ENCODE peak calls at places on chromosomes 7 and 10, in ten cellular contexts. Q, U, S, K, P, X, R, L, V and W are unnamed samples.

GRCh38 chr10:17428616-17429097 is 25.7 kb downstream of the ST8SIA6 start:
- DNase-seq in Q (no peak), R (no peak), V (no peak), P (no peak), U (no peak), S (no peak), L (no peak), K (no peak), X (no peak), W (no peak)

GRCh38 chr7:27220440-27220955 is 20.6 kb upstream of the HOXA13 start:
- DNase-seq in K (no peak), P (no peak), V (no peak), X (no peak), U (no peak), L (no peak), R (no peak), S (no peak), Q (no peak), W (no peak)

GRCh38 chr7:55348502-55348901 is 16.6 kb upstream of the LANCL2 start:
- DNase-seq in V (no peak), R (peak; percentile 43), Q (peak; percentile 73), P (no peak), K (peak; percentile 51), S (no peak), U (no peak), L (no peak), X (no peak), W (peak; percentile 57)

GRCh38 chr7:91913612-91914011 is 27.1 kb upstream of the AKAP9 start:
- DNase-seq in P (no peak), X (no peak), V (no peak), Q (no peak), S (no peak), L (no peak), K (peak; percentile 40), U (no peak), R (peak; percentile 71), W (peak; percentile 10)

GRCh38 chr7:137151056-137151731 is 192.3 kb downstream of the PTN start:
- DNase-seq in Q (no peak), K (peak; percentile 45), S (no peak), U (no peak), P (no peak), L (no peak), R (peak; percentile 55), V (no peak), X (no peak), W (no peak)

GRCh38 chr7:138282997-138283396 is 177.1 kb upstream of the TRIM24 start:
- DNase-seq in L (no peak), R (peak; percentile 39), Q (no peak), P (no peak), U (no peak), V (no peak), K (no peak), S (no peak), X (no peak), W (no peak)

GRCh38 chr7:123410273-123410928 is 124.0 kb downstream of the IQUB start:
- DNase-seq in V (no peak), L (no peak), X (no peak), K (peak; percentile 74), P (peak; percentile 27), U (no peak), S (no peak), R (peak; percentile 93), Q (peak; percentile 3), W (peak; percentile 87)

GRCh38 chr10:1240341-1240775 is 184.2 kb downstream of the WDR37 start:
- DNase-seq in S (peak; percentile 52), V (no peak), L (peak; percentile 65), U (no peak), X (no peak), R (no peak), Q (no peak), K (no peak), P (no peak), W (no peak)

GRCh38 chr7:24924375-24924774 is 55.6 kb downstream of the OSBPL3 start:
- DNase-seq in S (no peak), U (no peak), K (no peak), V (no peak), Q (no peak), R (no peak), P (no peak), L (no peak), X (no peak), W (no peak)

GRCh38 chr7:24917510-24918239 is 62.3 kb downstream of the OSBPL3 start:
- DNase-seq in Q (no peak), U (no peak), K (peak; percentile 62), L (no peak), X (no peak), R (peak; percentile 68), P (no peak), V (no peak), S (no peak), W (no peak)

GRCh38 chr7:24922099-24922773 is 57.7 kb downstream of the OSBPL3 start:
- DNase-seq in Q (no peak), K (no peak), P (no peak), X (no peak), U (no peak), V (no peak), S (no peak), L (peak; percentile 43), R (no peak), W (no peak)

GRCh38 chr7:24923172-24923865 is 56.7 kb downstream of the OSBPL3 start:
- DNase-seq in L (no peak), K (no peak), V (no peak), P (no peak), Q (no peak), U (no peak), R (no peak), X (no peak), S (no peak), W (no peak)

DNA sequence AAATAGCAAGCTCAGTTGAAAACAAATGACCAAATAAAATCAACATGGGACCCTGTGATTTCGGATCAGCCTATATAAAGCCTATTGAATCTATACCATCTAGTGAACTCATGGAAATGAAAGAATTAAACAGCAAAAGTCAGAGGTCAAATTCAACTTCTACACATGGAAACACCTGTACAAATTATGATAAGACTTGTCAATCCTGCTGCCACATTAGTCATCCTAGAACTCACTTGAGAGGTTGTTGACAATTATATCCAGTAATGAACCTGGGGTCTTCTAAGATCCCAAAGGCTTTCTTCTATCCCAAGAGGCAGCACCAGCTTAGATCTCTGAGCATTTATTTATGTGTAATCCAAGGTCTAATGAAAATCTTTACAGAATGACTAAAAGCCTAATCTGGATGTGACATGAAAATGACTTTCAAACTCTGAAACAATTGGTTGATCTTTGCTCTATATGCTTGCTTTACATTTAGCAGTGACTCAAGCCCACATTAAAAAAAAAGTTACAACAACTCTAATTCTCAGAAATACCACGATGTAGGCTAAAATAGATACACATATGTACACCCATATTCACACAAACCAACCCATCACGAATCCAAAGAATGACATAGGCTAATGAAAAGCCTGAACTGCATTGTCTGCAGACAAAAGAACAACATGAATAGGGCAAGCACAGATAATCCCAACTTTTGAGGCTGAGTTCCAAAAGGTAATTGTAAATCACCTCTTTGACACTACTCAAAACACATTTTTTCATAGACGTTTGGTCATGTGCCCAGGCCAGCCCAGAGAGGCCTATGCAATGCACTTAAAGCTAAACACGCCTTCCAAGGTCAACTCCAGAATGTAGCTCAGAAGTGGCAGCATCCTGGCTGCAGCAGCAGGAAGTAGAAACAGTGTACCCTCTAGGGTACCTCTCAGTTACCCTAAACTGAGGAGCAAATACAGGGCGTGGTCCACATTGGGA is 59.0 kb downstream of the OSBPL3 start:
- DNase-seq in Q (no peak), U (peak; percentile 57), R (no peak), V (no peak), K (no peak), S (no peak), P (no peak), X (no peak), L (no peak), W (peak; percentile 67)
- TF ChIP-seq CTCF in Q (no peak), U (no peak), R (no peak), V (no peak), K (no peak), S (no peak), P (no peak), X (no peak), L (no peak), W (no peak)

GRCh38 chr10:38010150-38010903 is at the start of gene ZNF33A:
- DNase-seq in K (peak; percentile 92), P (peak; percentile 90), R (peak; percentile 97), Q (peak; percentile 91), V (peak; percentile 94), S (peak; percentile 83), U (peak; percentile 96), X (peak; percentile 95), L (peak; percentile 83), W (peak; percentile 94)
- TF ChIP-seq CTCF in K (no peak), P (peak; percentile 13), R (no peak), Q (no peak), V (peak; percentile 27), S (no peak), U (no peak), X (no peak), L (no peak), W (no peak)

GRCh38 chr10:91090761-91091529 is 129.5 kb upstream of the PCGF5 start:
- DNase-seq in X (no peak), K (peak; percentile 4), Q (no peak), P (no peak), L (peak; percentile 33), R (no peak), S (no peak), U (no peak), V (no peak), W (no peak)
- TF ChIP-seq CTCF in X (no peak), K (peak; percentile 11), Q (no peak), P (no peak), L (peak; percentile 19), R (peak; percentile 31), S (no peak), U (no peak), V (no peak), W (no peak)

GRCh38 chr7:127591189-127591588 is 2.3 kb upstream of the FSCN3 start:
- DNase-seq in U (no peak), X (no peak), Q (no peak), K (no peak), P (no peak), S (no peak), L (no peak), V (no peak), R (no peak), W (no peak)

GRCh38 chr7:127588019-127588696 is at the start of gene ARF5:
- DNase-seq in K (peak; percentile 80), P (peak; percentile 95), R (peak; percentile 80), U (peak; percentile 91), V (peak; percentile 94), L (peak; percentile 100), X (peak; percentile 94), Q (peak; percentile 89), S (peak; percentile 91), W (peak; percentile 80)

GRCh38 chr7:127589901-127590300 is 1.7 kb downstream of the ARF5 start:
- DNase-seq in Q (no peak), L (no peak), R (no peak), V (no peak), K (no peak), X (no peak), U (no peak), S (no peak), P (no peak), W (no peak)

GRCh38 chr7:127587663-127588018 is 570 bp upstream of the ARF5 start:
- DNase-seq in R (no peak), U (no peak), V (peak; percentile 64), S (peak; percentile 29), P (peak; percentile 32), Q (no peak), X (peak; percentile 48), L (no peak), K (no peak), W (no peak)

DNA sequence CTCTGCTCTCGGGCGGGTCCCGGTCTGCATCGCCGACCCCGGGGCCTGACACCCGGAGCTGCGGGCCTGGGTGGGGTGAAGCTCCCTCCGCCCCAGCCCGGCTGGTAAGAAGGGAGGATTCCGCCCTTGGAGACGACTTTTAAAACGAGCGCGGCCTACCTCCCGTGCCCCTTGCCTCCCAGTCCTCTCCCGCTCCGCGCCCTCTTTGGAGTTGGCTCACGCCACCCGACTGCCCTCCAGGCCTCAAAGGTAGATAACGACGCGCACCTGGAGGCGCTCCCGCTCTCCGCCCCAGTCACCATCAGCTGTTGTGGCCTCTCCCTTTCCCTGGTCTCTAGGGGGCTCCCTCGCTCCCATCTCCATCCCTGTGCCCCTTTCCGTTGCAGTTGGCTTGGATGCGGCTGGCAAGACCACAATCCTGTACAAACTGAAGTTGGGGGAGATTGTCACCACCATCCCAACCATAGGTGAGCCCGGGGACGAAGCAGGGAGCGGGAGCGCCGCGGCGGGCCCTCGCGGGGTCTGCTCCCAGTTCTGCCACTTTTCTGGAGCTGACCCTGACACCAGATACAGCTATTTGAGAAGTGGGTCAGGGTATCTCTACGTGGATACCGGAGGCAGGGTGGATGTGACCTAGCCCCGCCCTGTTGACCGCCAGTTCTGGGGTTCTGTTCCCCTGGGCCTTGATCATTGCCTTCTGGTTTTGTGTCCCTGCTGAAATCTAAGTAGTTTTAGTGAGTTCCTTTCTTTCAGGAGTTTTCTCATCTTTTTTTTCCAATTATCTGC is 679 bp downstream of the ARF5 start:
- DNase-seq in R (peak; percentile 46), V (peak; percentile 76), U (peak; percentile 62), P (peak; percentile 67), S (peak; percentile 79), X (peak; percentile 75), K (peak; percentile 57), Q (peak; percentile 53), L (peak; percentile 94), W (peak; percentile 52)
- TF ChIP-seq CTCF in R (peak; percentile 63), V (peak; percentile 27), U (peak; percentile 28), P (peak; percentile 17), S (peak; percentile 13), X (no peak), K (peak; percentile 61), Q (peak; percentile 79), L (peak; percentile 77), W (peak; percentile 30)